ENCODE peak calls at places on chromosomes 4 and X, in five cellular contexts. W is AG04449, Y is psoas muscle, X is GM23338, V is mucosa of descending colon. J is an unnamed sample.

GRCh38 chr4:110621839-110622751 is 782 bp downstream of the PITX2 start:
- DNase-seq in W (no peak), Y (no peak), X (peak), V (peak), J (no peak)

GRCh38 chr4:61918507-61919462 is 718.7 kb downstream of the ADGRL3 start:
- DNase-seq in W (no peak), Y (no peak), X (no peak), V (no peak), J (no peak)

GRCh38 chr4:150316332-150317205 is 238.3 kb downstream of the DCLK2 start:
- DNase-seq in W (no peak), Y (no peak), X (no peak), V (no peak), J (no peak)

GRCh38 chrX:154827624-154828408 is 6.6 kb downstream of the SMIM9 start:
- DNase-seq in W (no peak), Y (no peak), X (no peak), V (no peak), J (peak)

GRCh38 chr4:42282081-42282901 is 115.0 kb upstream of the SHISA3 start:
- DNase-seq in W (peak), Y (no peak), X (peak), V (no peak), J (peak)

GRCh38 chr4:26161030-26161824 is 159.6 kb upstream of the RBPJ start:
- DNase-seq in W (no peak), Y (no peak), X (peak), V (no peak), J (peak)

GRCh38 chr4:74206088-74206826 is 48.3 kb downstream of the MTHFD2L start:
- DNase-seq in W (no peak), Y (no peak), X (no peak), V (no peak), J (peak)

GRCh38 chr4:176340871-176341685 is 21.3 kb downstream of the SPCS3 start:
- DNase-seq in W (no peak), Y (no peak), X (peak), V (no peak), J (peak)

GRCh38 chr4:102390438-102390837 is 45.2 kb upstream of the SLC39A8 start:
- DNase-seq in W (no peak), Y (no peak), X (no peak), V (no peak), J (peak)

GRCh38 chr4:147733614-147734344 is 1.9 kb downstream of the ARHGAP10 start:
- DNase-seq in W (no peak), Y (peak), X (no peak), V (no peak), J (peak)

GRCh38 chrX:115493015-115493414 is 68.0 kb upstream of the PLS3 start:
- DNase-seq in W (no peak), Y (no peak), X (no peak), V (no peak), J (no peak)

GRCh38 chr4:40192286-40193017 is 4.4 kb upstream of the RHOH start:
- DNase-seq in W (no peak), Y (no peak), X (no peak), V (no peak), J (peak)

GRCh38 chrX:24257011-24257410 is 56.9 kb downstream of the SUPT20HL2 start:
- DNase-seq in W (no peak), Y (no peak), X (no peak), V (no peak), J (no peak)

GRCh38 chr4:3202836-3203820 is 45.8 kb upstream of the MSANTD1 start:
- DNase-seq in W (no peak), Y (no peak), X (no peak), V (no peak), J (peak)

GRCh38 chr4:55399581-55399980 is 3.8 kb downstream of the TMEM165 start:
- DNase-seq in W (no peak), Y (no peak), X (no peak), V (no peak), J (no peak)

GRCh38 chrX:111503594-111503993 is 7.9 kb upstream of the SERTM2 start:
- DNase-seq in W (no peak), Y (no peak), X (no peak), V (no peak), J (no peak)

GRCh38 chr4:160835789-160836188 is 1328.0 kb downstream of the FSTL5 start:
- DNase-seq in W (no peak), Y (no peak), X (peak), V (no peak), J (no peak)

GRCh38 chrX:36908801-36909403 is 99.3 kb upstream of the FAM47C start:
- DNase-seq in W (no peak), Y (no peak), X (peak), V (no peak), J (peak)

GRCh38 chr4:87216469-87216868 is 3.9 kb downstream of the KLHL8 start:
- DNase-seq in W (no peak), Y (no peak), X (no peak), V (no peak), J (no peak)

DNA sequence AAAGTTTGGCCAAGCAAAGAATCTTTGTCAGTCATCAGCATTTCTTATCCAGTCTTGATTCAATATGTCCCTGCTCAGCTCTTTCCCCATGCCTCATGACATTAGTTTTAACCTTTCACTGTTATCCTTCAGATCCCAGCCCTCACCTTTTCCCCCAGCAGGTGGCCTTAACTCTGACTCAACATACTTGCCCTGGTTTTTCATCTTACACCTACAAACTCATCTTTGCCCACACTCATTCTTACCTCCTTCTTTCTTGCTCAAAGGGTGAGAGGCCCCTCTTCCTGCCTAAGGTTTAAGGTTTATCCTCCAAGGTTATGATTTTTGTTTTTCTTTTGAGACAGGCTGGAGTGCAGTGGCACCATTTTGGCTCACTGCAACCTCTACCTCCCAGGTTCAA is 10.6 kb upstream of the ANXA5 start:
- DNase-seq in W (no peak), Y (no peak), X (no peak), V (no peak), J (no peak)
- H3K4me3 ChIP-seq in W (no peak), Y (no peak), X (no peak), V (no peak), J (no peak)

GRCh38 chr4:19678763-19679162 is 572.9 kb upstream of the SLIT2 start:
- DNase-seq in W (no peak), Y (no peak), X (no peak), V (no peak), J (no peak)
- TF ChIP-seq CTCF in W (no peak), Y (no peak), X (no peak), V (no peak), J (no peak)

GRCh38 chr4:184815046-184815877 is 10.5 kb downstream of the ACSL1 start:
- DNase-seq in W (no peak), Y (peak), X (no peak), V (peak), J (peak)
- H3K4me3 ChIP-seq in W (no peak), Y (peak), X (no peak), V (no peak), J (peak)

GRCh38 chr4:8015512-8015911 is 75.9 kb upstream of the AFAP1 start:
- DNase-seq in W (no peak), Y (no peak), X (peak), V (no peak), J (no peak)
- TF ChIP-seq CTCF in W (peak), Y (no peak), X (peak), V (no peak), J (peak)

J was measured in GM12865.